ENCODE peak calls at places on chromosomes 7 and 10, in six cellular contexts. One of them, this sample, is unnamed. For H3K36me3, the result is how much of the 10 kb centered on the place peaks cover.

GRCh38 chr10:96073722-96074121 is 30.3 kb downstream of the CCNJ start:
- DNase-seq in IMR-90: peak
- DNase-seq in uterus: no peak
- DNase-seq in CD8-positive, alpha-beta memory T cell: no peak
- DNase-seq in mammary epithelial cell: peak
- DNase-seq in ovary: no peak
- DNase-seq in this sample: no peak

GRCh38 chr10:102326031-102326430 is 69.5 kb upstream of the NFKB2 start:
- DNase-seq in IMR-90: no peak
- DNase-seq in uterus: no peak
- DNase-seq in CD8-positive, alpha-beta memory T cell: no peak
- DNase-seq in mammary epithelial cell: no peak
- DNase-seq in ovary: no peak
- DNase-seq in this sample: no peak

GRCh38 chr10:128030498-128031072 is 95.6 kb downstream of the MKI67 start:
- DNase-seq in IMR-90: no peak
- DNase-seq in uterus: no peak
- DNase-seq in CD8-positive, alpha-beta memory T cell: no peak
- DNase-seq in mammary epithelial cell: no peak
- DNase-seq in ovary: no peak
- DNase-seq in this sample: no peak

GRCh38 chr10:113754125-113754524 is 2.6 kb downstream of the PLEKHS1 start:
- DNase-seq in IMR-90: no peak
- DNase-seq in uterus: no peak
- DNase-seq in CD8-positive, alpha-beta memory T cell: no peak
- DNase-seq in mammary epithelial cell: no peak
- DNase-seq in ovary: no peak
- DNase-seq in this sample: no peak

GRCh38 chr10:29874604-29875269 is 184.6 kb downstream of the JCAD start:
- DNase-seq in IMR-90: no peak
- DNase-seq in uterus: no peak
- DNase-seq in CD8-positive, alpha-beta memory T cell: no peak
- DNase-seq in mammary epithelial cell: no peak
- DNase-seq in ovary: no peak
- DNase-seq in this sample: no peak

GRCh38 chr7:3867847-3868246 is 566.8 kb downstream of the SDK1 start:
- DNase-seq in IMR-90: peak
- DNase-seq in uterus: peak
- DNase-seq in CD8-positive, alpha-beta memory T cell: no peak
- DNase-seq in mammary epithelial cell: no peak
- DNase-seq in ovary: no peak
- DNase-seq in this sample: no peak

GRCh38 chr10:23516530-23516929 is 77.7 kb downstream of the OTUD1 start:
- DNase-seq in IMR-90: peak
- DNase-seq in uterus: no peak
- DNase-seq in CD8-positive, alpha-beta memory T cell: no peak
- DNase-seq in mammary epithelial cell: peak
- DNase-seq in ovary: no peak
- DNase-seq in this sample: no peak

GRCh38 chr10:133042061-133042460 is 45.7 kb upstream of the ADGRA1 start:
- DNase-seq in IMR-90: no peak
- DNase-seq in uterus: no peak
- DNase-seq in CD8-positive, alpha-beta memory T cell: no peak
- DNase-seq in mammary epithelial cell: no peak
- DNase-seq in ovary: no peak
- DNase-seq in this sample: no peak

GRCh38 chr7:140242057-140243031 is 65.6 kb upstream of the KDM7A start:
- DNase-seq in IMR-90: no peak
- DNase-seq in uterus: no peak
- DNase-seq in CD8-positive, alpha-beta memory T cell: no peak
- DNase-seq in mammary epithelial cell: no peak
- DNase-seq in ovary: no peak
- DNase-seq in this sample: no peak

GRCh38 chr10:4847580-4848020 is 21.6 kb downstream of the AKR1E2 start:
- DNase-seq in IMR-90: peak
- DNase-seq in uterus: no peak
- DNase-seq in CD8-positive, alpha-beta memory T cell: no peak
- DNase-seq in mammary epithelial cell: peak
- DNase-seq in ovary: no peak
- DNase-seq in this sample: no peak

GRCh38 chr10:110212119-110213006 is 5.0 kb downstream of the MXI1 start:
- DNase-seq in IMR-90: no peak
- DNase-seq in uterus: no peak
- DNase-seq in CD8-positive, alpha-beta memory T cell: peak
- DNase-seq in mammary epithelial cell: no peak
- DNase-seq in ovary: no peak
- DNase-seq in this sample: no peak

GRCh38 chr10:112000466-112000865 is 183.1 kb downstream of the GPAM start:
- DNase-seq in IMR-90: no peak
- DNase-seq in uterus: no peak
- DNase-seq in CD8-positive, alpha-beta memory T cell: no peak
- DNase-seq in mammary epithelial cell: no peak
- DNase-seq in ovary: no peak
- DNase-seq in this sample: no peak

GRCh38 chr7:140196361-140197217 is 19.8 kb upstream of the KDM7A start:
- DNase-seq in IMR-90: peak
- DNase-seq in uterus: peak
- DNase-seq in CD8-positive, alpha-beta memory T cell: no peak
- DNase-seq in mammary epithelial cell: no peak
- DNase-seq in ovary: no peak
- DNase-seq in this sample: peak

GRCh38 chr10:103916901-103917300 is 1.1 kb downstream of the STN1 start:
- DNase-seq in IMR-90: no peak
- DNase-seq in uterus: no peak
- DNase-seq in CD8-positive, alpha-beta memory T cell: no peak
- DNase-seq in mammary epithelial cell: peak
- DNase-seq in ovary: no peak
- DNase-seq in this sample: no peak

DNA sequence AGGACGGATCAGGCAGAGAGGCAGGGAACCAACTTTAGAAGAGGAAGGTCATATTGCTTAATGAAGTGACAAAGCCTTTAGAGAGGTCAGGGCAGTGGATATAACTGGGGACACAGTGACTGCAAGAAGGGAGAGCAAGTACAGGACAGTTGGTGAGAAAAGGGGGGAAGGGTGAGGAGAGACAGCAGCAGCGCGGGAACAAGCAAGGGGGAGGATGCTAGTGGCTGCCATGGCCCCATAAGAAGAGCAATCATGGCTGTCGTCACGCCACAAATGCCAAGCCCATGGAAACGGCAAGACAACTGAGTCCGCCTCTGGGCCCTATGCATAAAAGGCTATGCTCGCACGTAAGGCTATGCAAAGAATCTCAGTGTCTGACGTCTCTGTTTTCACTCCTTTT is 9.1 kb downstream of the ZNF3 start:
- DNase-seq in IMR-90: no peak
- DNase-seq in uterus: no peak
- DNase-seq in CD8-positive, alpha-beta memory T cell: no peak
- DNase-seq in mammary epithelial cell: no peak
- DNase-seq in ovary: no peak
- DNase-seq in this sample: no peak
- H3K36me3 ChIP-seq in IMR-90: half or more
- H3K36me3 ChIP-seq in uterus: under half
- H3K36me3 ChIP-seq in CD8-positive, alpha-beta memory T cell: half or more
- H3K36me3 ChIP-seq in mammary epithelial cell: under half
- H3K36me3 ChIP-seq in ovary: under half
- H3K36me3 ChIP-seq in this sample: under half

GRCh38 chr7:56199639-56200038 is 83.4 kb upstream of the NUPR2 start:
- DNase-seq in IMR-90: no peak
- DNase-seq in uterus: no peak
- DNase-seq in CD8-positive, alpha-beta memory T cell: no peak
- DNase-seq in mammary epithelial cell: no peak
- DNase-seq in ovary: no peak
- DNase-seq in this sample: no peak
- H3K36me3 ChIP-seq in IMR-90: under half
- H3K36me3 ChIP-seq in uterus: under half
- H3K36me3 ChIP-seq in CD8-positive, alpha-beta memory T cell: under half
- H3K36me3 ChIP-seq in mammary epithelial cell: under half
- H3K36me3 ChIP-seq in ovary: under half
- H3K36me3 ChIP-seq in this sample: under half

GRCh38 chr7:5388905-5389433 is 34.7 kb downstream of the TNRC18 start:
- DNase-seq in IMR-90: no peak
- DNase-seq in uterus: peak
- DNase-seq in CD8-positive, alpha-beta memory T cell: no peak
- DNase-seq in mammary epithelial cell: no peak
- DNase-seq in ovary: no peak
- DNase-seq in this sample: no peak
- H3K36me3 ChIP-seq in IMR-90: half or more
- H3K36me3 ChIP-seq in uterus: under half
- H3K36me3 ChIP-seq in CD8-positive, alpha-beta memory T cell: under half
- H3K36me3 ChIP-seq in mammary epithelial cell: under half
- H3K36me3 ChIP-seq in ovary: under half
- H3K36me3 ChIP-seq in this sample: under half

DNA sequence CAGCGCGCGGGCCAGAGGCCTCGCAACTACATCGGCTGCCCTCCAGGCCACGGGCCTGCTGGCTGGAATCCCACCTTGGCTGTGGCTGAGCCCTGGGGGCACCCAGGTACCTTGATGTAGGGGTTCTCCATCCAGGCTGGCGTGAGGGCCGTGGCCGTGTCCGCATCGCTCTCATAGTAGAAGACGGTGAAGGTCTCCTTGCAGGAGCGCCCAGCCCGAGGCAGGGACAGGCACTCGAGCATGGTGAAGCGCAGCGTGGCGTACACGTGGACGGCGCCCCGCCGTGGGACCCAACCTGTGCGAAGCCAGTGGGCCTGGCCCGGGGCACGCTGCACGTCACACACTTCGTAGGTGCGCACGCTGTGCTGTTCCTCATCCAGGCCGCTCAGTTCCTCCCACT is 3.8 kb downstream of the EPHB4 start:
- DNase-seq in IMR-90: no peak
- DNase-seq in uterus: no peak
- DNase-seq in CD8-positive, alpha-beta memory T cell: no peak
- DNase-seq in mammary epithelial cell: no peak
- DNase-seq in ovary: peak
- DNase-seq in this sample: no peak
- H3K36me3 ChIP-seq in IMR-90: under half
- H3K36me3 ChIP-seq in uterus: under half
- H3K36me3 ChIP-seq in CD8-positive, alpha-beta memory T cell: under half
- H3K36me3 ChIP-seq in mammary epithelial cell: under half
- H3K36me3 ChIP-seq in ovary: under half
- H3K36me3 ChIP-seq in this sample: under half

GRCh38 chr7:2224491-2224928 is 8.2 kb downstream of the MAD1L1 start:
- DNase-seq in IMR-90: no peak
- DNase-seq in uterus: no peak
- DNase-seq in CD8-positive, alpha-beta memory T cell: no peak
- DNase-seq in mammary epithelial cell: no peak
- DNase-seq in ovary: no peak
- DNase-seq in this sample: no peak

GRCh38 chr7:2224934-2225333 is 7.8 kb downstream of the MAD1L1 start:
- DNase-seq in IMR-90: no peak
- DNase-seq in uterus: no peak
- DNase-seq in CD8-positive, alpha-beta memory T cell: no peak
- DNase-seq in mammary epithelial cell: peak
- DNase-seq in ovary: no peak
- DNase-seq in this sample: peak

GRCh38 chr7:2223321-2223720 is 9.4 kb downstream of the MAD1L1 start:
- DNase-seq in IMR-90: no peak
- DNase-seq in uterus: no peak
- DNase-seq in CD8-positive, alpha-beta memory T cell: no peak
- DNase-seq in mammary epithelial cell: no peak
- DNase-seq in ovary: no peak
- DNase-seq in this sample: no peak

GRCh38 chr7:2225830-2226229 is 6.9 kb downstream of the MAD1L1 start:
- DNase-seq in IMR-90: no peak
- DNase-seq in uterus: no peak
- DNase-seq in CD8-positive, alpha-beta memory T cell: no peak
- DNase-seq in mammary epithelial cell: no peak
- DNase-seq in ovary: no peak
- DNase-seq in this sample: no peak

GRCh38 chr7:2225336-2225735 is 7.4 kb downstream of the MAD1L1 start:
- DNase-seq in IMR-90: no peak
- DNase-seq in uterus: no peak
- DNase-seq in CD8-positive, alpha-beta memory T cell: no peak
- DNase-seq in mammary epithelial cell: peak
- DNase-seq in ovary: no peak
- DNase-seq in this sample: no peak
- H3K36me3 ChIP-seq in IMR-90: half or more
- H3K36me3 ChIP-seq in uterus: under half
- H3K36me3 ChIP-seq in CD8-positive, alpha-beta memory T cell: under half
- H3K36me3 ChIP-seq in mammary epithelial cell: under half
- H3K36me3 ChIP-seq in ovary: under half
- H3K36me3 ChIP-seq in this sample: half or more

GRCh38 chr10:31596765-31597164 is 277.7 kb downstream of the ZEB1 start:
- DNase-seq in IMR-90: no peak
- DNase-seq in uterus: no peak
- DNase-seq in CD8-positive, alpha-beta memory T cell: no peak
- DNase-seq in mammary epithelial cell: no peak
- DNase-seq in ovary: no peak
- DNase-seq in this sample: no peak
- H3K36me3 ChIP-seq in IMR-90: under half
- H3K36me3 ChIP-seq in uterus: under half
- H3K36me3 ChIP-seq in CD8-positive, alpha-beta memory T cell: under half
- H3K36me3 ChIP-seq in mammary epithelial cell: under half
- H3K36me3 ChIP-seq in ovary: under half
- H3K36me3 ChIP-seq in this sample: under half

GRCh38 chr10:1044146-1044545 is 4.8 kb downstream of the IDI1 start:
- DNase-seq in IMR-90: no peak
- DNase-seq in uterus: no peak
- DNase-seq in CD8-positive, alpha-beta memory T cell: no peak
- DNase-seq in mammary epithelial cell: no peak
- DNase-seq in ovary: no peak
- DNase-seq in this sample: no peak

GRCh38 chr10:1040133-1040532 is 8.8 kb downstream of the IDI1 start:
- DNase-seq in IMR-90: no peak
- DNase-seq in uterus: no peak
- DNase-seq in CD8-positive, alpha-beta memory T cell: no peak
- DNase-seq in mammary epithelial cell: no peak
- DNase-seq in ovary: no peak
- DNase-seq in this sample: no peak

GRCh38 chr10:1044964-1045363 is 4.0 kb downstream of the IDI1 start:
- DNase-seq in IMR-90: no peak
- DNase-seq in uterus: no peak
- DNase-seq in CD8-positive, alpha-beta memory T cell: no peak
- DNase-seq in mammary epithelial cell: no peak
- DNase-seq in ovary: no peak
- DNase-seq in this sample: no peak

GRCh38 chr10:1043532-1043995 is 5.4 kb downstream of the IDI1 start:
- DNase-seq in IMR-90: no peak
- DNase-seq in uterus: no peak
- DNase-seq in CD8-positive, alpha-beta memory T cell: no peak
- DNase-seq in mammary epithelial cell: no peak
- DNase-seq in ovary: no peak
- DNase-seq in this sample: peak

DNA sequence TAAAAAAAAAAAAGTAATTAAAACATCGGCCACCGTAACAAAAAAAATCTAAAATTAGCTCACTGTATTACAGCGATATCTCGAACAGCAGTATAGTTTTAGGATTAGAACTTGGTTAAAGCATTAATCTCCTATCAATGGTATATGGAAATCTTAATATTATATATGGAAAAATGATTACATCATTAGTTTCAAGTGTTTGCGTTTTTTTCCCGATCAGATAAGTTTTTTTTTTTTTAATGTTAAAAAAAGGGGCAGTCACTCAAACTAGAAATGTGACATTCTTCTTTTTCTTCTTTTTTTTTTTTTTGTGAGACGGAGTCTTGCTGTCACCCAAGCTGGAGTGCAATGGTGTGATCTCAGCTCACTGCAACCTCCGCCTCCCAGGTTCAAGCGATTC is 7.4 kb downstream of the IDI1 start:
- DNase-seq in IMR-90: no peak
- DNase-seq in uterus: no peak
- DNase-seq in CD8-positive, alpha-beta memory T cell: no peak
- DNase-seq in mammary epithelial cell: no peak
- DNase-seq in ovary: no peak
- DNase-seq in this sample: no peak
- H3K36me3 ChIP-seq in IMR-90: under half
- H3K36me3 ChIP-seq in uterus: under half
- H3K36me3 ChIP-seq in CD8-positive, alpha-beta memory T cell: under half
- H3K36me3 ChIP-seq in mammary epithelial cell: under half
- H3K36me3 ChIP-seq in ovary: under half
- H3K36me3 ChIP-seq in this sample: half or more

GRCh38 chr7:148830897-148831692 is 53.0 kb downstream of the EZH2 start:
- DNase-seq in IMR-90: no peak
- DNase-seq in uterus: no peak
- DNase-seq in CD8-positive, alpha-beta memory T cell: no peak
- DNase-seq in mammary epithelial cell: no peak
- DNase-seq in ovary: no peak
- DNase-seq in this sample: no peak
- H3K36me3 ChIP-seq in IMR-90: under half
- H3K36me3 ChIP-seq in uterus: under half
- H3K36me3 ChIP-seq in CD8-positive, alpha-beta memory T cell: under half
- H3K36me3 ChIP-seq in mammary epithelial cell: under half
- H3K36me3 ChIP-seq in ovary: under half
- H3K36me3 ChIP-seq in this sample: under half